ENCODE peak calls at places on chromosome 22, in four cellular contexts. One of them, this sample, is unnamed. For H3K4me1, the result is how much of the 10 kb centered on the place peaks cover.

GRCh38 chr22:48491451-48491941 is 1336.2 kb downstream of the BRD1 start:
- DNase-seq in PC-9: no peak
- DNase-seq in hepatocyte: peak
- DNase-seq in MM.1S: peak
- DNase-seq in this sample: no peak

GRCh38 chr22:36462475-36462790 is 19.0 kb downstream of the TXN2 start:
- DNase-seq in PC-9: no peak
- DNase-seq in hepatocyte: no peak
- DNase-seq in MM.1S: no peak
- DNase-seq in this sample: no peak

GRCh38 chr22:31491218-31491962 is 1.7 kb upstream of the EIF4ENIF1 start:
- DNase-seq in hepatocyte: no peak
- DNase-seq in MM.1S: no peak
- DNase-seq in PC-9: no peak
- DNase-seq in this sample: no peak

GRCh38 chr22:25358421-25359170 is 139.2 kb downstream of the CRYBB2 start:
- DNase-seq in hepatocyte: no peak
- DNase-seq in MM.1S: no peak
- DNase-seq in PC-9: no peak
- DNase-seq in this sample: no peak

GRCh38 chr22:23484651-23485050 is 95.4 kb downstream of the IGLL1 start:
- DNase-seq in PC-9: no peak
- DNase-seq in MM.1S: no peak
- DNase-seq in hepatocyte: no peak
- DNase-seq in this sample: no peak

GRCh38 chr22:22576244-22576988 is 17.4 kb upstream of the PRAME start:
- DNase-seq in hepatocyte: peak
- DNase-seq in PC-9: peak
- DNase-seq in MM.1S: peak
- DNase-seq in this sample: no peak

GRCh38 chr22:36386900-36387663 is 685 bp downstream of the MYH9 start:
- DNase-seq in PC-9: no peak
- DNase-seq in hepatocyte: peak
- DNase-seq in MM.1S: peak
- DNase-seq in this sample: peak

GRCh38 chr22:24140357-24140756 is 40.9 kb upstream of the SUSD2 start:
- DNase-seq in hepatocyte: no peak
- DNase-seq in PC-9: no peak
- DNase-seq in MM.1S: no peak
- DNase-seq in this sample: no peak

GRCh38 chr22:23072911-23073491 is 2.7 kb downstream of the GNAZ start:
- DNase-seq in MM.1S: no peak
- DNase-seq in PC-9: no peak
- DNase-seq in hepatocyte: no peak
- DNase-seq in this sample: peak

GRCh38 chr22:41831383-41831782 is 1.5 kb upstream of the SREBF2 start:
- DNase-seq in hepatocyte: no peak
- DNase-seq in PC-9: no peak
- DNase-seq in MM.1S: peak
- DNase-seq in this sample: no peak

GRCh38 chr22:29635734-29636357 is 32.4 kb downstream of the NF2 start:
- DNase-seq in PC-9: no peak
- DNase-seq in hepatocyte: peak
- DNase-seq in MM.1S: peak
- DNase-seq in this sample: no peak

GRCh38 chr22:41739576-41739975 is 40.3 kb downstream of the MEI1 start:
- DNase-seq in PC-9: no peak
- DNase-seq in hepatocyte: no peak
- DNase-seq in MM.1S: no peak
- DNase-seq in this sample: no peak

GRCh38 chr22:20234314-20234682 is 33.8 kb downstream of the RTN4R start:
- DNase-seq in MM.1S: no peak
- DNase-seq in PC-9: no peak
- DNase-seq in hepatocyte: no peak
- DNase-seq in this sample: no peak

GRCh38 chr22:20232237-20232598 is 35.9 kb downstream of the RTN4R start:
- DNase-seq in MM.1S: no peak
- DNase-seq in hepatocyte: no peak
- DNase-seq in PC-9: no peak
- DNase-seq in this sample: no peak

GRCh38 chr22:20233351-20234313 is 34.5 kb downstream of the RTN4R start:
- DNase-seq in hepatocyte: no peak
- DNase-seq in MM.1S: no peak
- DNase-seq in PC-9: no peak
- DNase-seq in this sample: no peak

GRCh38 chr22:20231499-20232236 is 36.5 kb downstream of the RTN4R start:
- DNase-seq in MM.1S: no peak
- DNase-seq in PC-9: no peak
- DNase-seq in hepatocyte: no peak
- DNase-seq in this sample: no peak

GRCh38 chr22:20232781-20233180 is 35.3 kb downstream of the RTN4R start:
- DNase-seq in hepatocyte: no peak
- DNase-seq in PC-9: no peak
- DNase-seq in MM.1S: no peak
- DNase-seq in this sample: no peak
- H3K4me1 ChIP-seq in hepatocyte: under half
- H3K4me1 ChIP-seq in PC-9: under half
- H3K4me1 ChIP-seq in MM.1S: under half
- H3K4me1 ChIP-seq in this sample: under half

GRCh38 chr22:37499789-37500188 is 13.6 kb upstream of the MFNG start:
- DNase-seq in MM.1S: no peak
- DNase-seq in PC-9: no peak
- DNase-seq in hepatocyte: no peak
- DNase-seq in this sample: no peak

GRCh38 chr22:37501176-37501609 is 15.0 kb upstream of the MFNG start:
- DNase-seq in hepatocyte: no peak
- DNase-seq in PC-9: no peak
- DNase-seq in MM.1S: no peak
- DNase-seq in this sample: peak

GRCh38 chr22:37498289-37498909 is 12.2 kb upstream of the MFNG start:
- DNase-seq in MM.1S: peak
- DNase-seq in PC-9: no peak
- DNase-seq in hepatocyte: peak
- DNase-seq in this sample: peak

GRCh38 chr22:37500745-37501144 is 14.6 kb upstream of the MFNG start:
- DNase-seq in hepatocyte: no peak
- DNase-seq in PC-9: no peak
- DNase-seq in MM.1S: no peak
- DNase-seq in this sample: no peak

GRCh38 chr22:37499006-37499707 is 13.0 kb upstream of the MFNG start:
- DNase-seq in MM.1S: peak
- DNase-seq in hepatocyte: no peak
- DNase-seq in PC-9: no peak
- DNase-seq in this sample: no peak
- H3K4me1 ChIP-seq in MM.1S: under half
- H3K4me1 ChIP-seq in hepatocyte: under half
- H3K4me1 ChIP-seq in PC-9: under half
- H3K4me1 ChIP-seq in this sample: half or more

GRCh38 chr22:42879371-42880021 is 22.4 kb upstream of the ARFGAP3 start:
- DNase-seq in MM.1S: no peak
- DNase-seq in PC-9: no peak
- DNase-seq in hepatocyte: no peak
- DNase-seq in this sample: no peak
- H3K4me1 ChIP-seq in MM.1S: under half
- H3K4me1 ChIP-seq in PC-9: under half
- H3K4me1 ChIP-seq in hepatocyte: under half
- H3K4me1 ChIP-seq in this sample: under half

GRCh38 chr22:44305455-44305854 is 7.3 kb downstream of the SHISAL1 start:
- DNase-seq in MM.1S: no peak
- DNase-seq in PC-9: no peak
- DNase-seq in hepatocyte: no peak
- DNase-seq in this sample: no peak
- H3K4me1 ChIP-seq in MM.1S: under half
- H3K4me1 ChIP-seq in PC-9: under half
- H3K4me1 ChIP-seq in hepatocyte: under half
- H3K4me1 ChIP-seq in this sample: under half

DNA sequence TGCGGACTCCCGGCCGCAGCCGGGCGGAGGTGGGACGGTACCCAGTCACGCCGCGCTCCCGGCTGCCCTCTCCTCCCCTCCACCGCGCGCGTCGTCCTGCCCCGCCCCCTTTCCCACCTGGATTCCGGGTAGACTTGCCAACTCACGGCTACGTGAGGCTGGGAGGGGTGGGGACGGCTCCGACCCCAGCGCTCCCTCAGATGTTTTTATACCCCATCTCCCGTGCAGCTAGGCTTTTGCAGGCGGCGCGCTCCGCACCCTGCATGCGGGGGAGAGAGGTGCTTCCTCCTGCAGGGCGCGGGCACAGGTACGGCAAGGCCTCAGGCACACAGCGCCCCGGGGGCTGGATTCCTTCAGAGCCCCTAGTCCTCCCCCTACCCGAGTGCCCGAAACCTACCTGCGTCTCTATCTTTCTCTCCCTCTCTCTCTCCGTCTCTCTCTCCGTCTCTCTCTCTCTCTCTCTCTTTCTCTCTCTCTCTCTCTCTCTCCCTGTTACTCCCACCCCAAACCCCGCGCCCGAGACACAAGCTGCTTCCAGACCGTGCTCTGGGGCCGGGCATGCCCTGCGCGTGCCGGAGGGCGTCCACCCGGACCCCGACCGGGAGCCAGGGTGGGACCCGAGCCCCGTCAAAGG is 1.9 kb downstream of the PDGFB start:
- DNase-seq in PC-9: peak
- DNase-seq in hepatocyte: peak
- DNase-seq in MM.1S: peak
- DNase-seq in this sample: no peak
- H3K4me1 ChIP-seq in PC-9: under half
- H3K4me1 ChIP-seq in hepatocyte: under half
- H3K4me1 ChIP-seq in MM.1S: under half
- H3K4me1 ChIP-seq in this sample: half or more

DNA sequence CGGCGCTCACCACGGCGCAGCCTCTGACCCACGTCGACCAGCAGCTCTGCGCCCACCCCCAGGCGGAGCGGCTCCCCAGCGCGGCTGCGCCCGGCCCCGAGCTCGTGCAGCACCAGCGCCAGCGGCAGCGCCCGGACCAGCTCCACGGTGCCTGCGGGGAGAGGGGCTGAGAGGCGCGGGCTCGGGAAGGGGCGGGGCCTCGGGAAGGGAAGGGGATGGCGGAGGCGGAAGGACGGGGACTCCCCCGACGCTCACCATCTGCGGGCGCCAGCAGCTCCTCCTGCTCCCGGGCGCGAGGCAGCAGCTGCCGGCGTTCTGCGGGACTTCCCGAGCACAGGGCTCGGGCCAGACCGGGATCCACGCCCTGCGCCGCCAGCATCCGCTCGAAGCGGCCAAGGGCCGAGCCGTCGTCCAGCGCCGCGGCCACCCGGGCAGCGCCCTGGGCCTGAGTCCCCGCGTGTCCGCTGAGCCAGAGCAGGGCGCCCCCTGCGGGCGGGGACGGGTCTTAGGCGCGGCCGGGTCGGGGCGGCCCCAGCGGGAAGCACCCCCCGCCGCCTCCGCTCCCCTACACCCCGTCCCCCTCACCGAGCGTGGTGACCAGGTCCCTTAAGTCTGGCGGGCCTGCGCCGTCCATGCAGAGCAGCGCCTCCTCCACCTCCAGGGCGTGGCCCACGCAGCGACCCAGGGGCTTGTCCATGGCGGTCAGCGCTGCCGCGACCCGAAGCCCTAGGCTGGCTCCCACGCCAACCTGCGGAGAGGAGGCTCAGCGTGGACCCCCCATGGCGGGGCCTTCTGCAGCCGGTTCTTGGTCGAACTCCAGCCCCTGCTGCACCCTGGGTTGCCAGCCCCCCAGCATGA is 822 bp upstream of the SCO2 start:
- DNase-seq in PC-9: peak
- DNase-seq in hepatocyte: peak
- DNase-seq in MM.1S: peak
- DNase-seq in this sample: peak
- H3K4me1 ChIP-seq in PC-9: under half
- H3K4me1 ChIP-seq in hepatocyte: under half
- H3K4me1 ChIP-seq in MM.1S: under half
- H3K4me1 ChIP-seq in this sample: under half

GRCh38 chr22:17846326-17846992 is 72.2 kb upstream of the BID start:
- DNase-seq in PC-9: no peak
- DNase-seq in hepatocyte: no peak
- DNase-seq in MM.1S: no peak
- DNase-seq in this sample: no peak
- H3K4me1 ChIP-seq in PC-9: under half
- H3K4me1 ChIP-seq in hepatocyte: under half
- H3K4me1 ChIP-seq in MM.1S: under half
- H3K4me1 ChIP-seq in this sample: under half

GRCh38 chr22:47257566-47257965 is 495.1 kb downstream of the TBC1D22A start:
- DNase-seq in hepatocyte: no peak
- DNase-seq in MM.1S: no peak
- DNase-seq in PC-9: no peak
- DNase-seq in this sample: no peak
- H3K4me1 ChIP-seq in hepatocyte: under half
- H3K4me1 ChIP-seq in MM.1S: under half
- H3K4me1 ChIP-seq in PC-9: under half
- H3K4me1 ChIP-seq in this sample: under half

GRCh38 chr22:50503475-50504145 is 3.9 kb downstream of the LMF2 start:
- DNase-seq in hepatocyte: peak
- DNase-seq in PC-9: no peak
- DNase-seq in MM.1S: no peak
- DNase-seq in this sample: peak
- H3K4me1 ChIP-seq in hepatocyte: under half
- H3K4me1 ChIP-seq in PC-9: under half
- H3K4me1 ChIP-seq in MM.1S: under half
- H3K4me1 ChIP-seq in this sample: under half

DNA sequence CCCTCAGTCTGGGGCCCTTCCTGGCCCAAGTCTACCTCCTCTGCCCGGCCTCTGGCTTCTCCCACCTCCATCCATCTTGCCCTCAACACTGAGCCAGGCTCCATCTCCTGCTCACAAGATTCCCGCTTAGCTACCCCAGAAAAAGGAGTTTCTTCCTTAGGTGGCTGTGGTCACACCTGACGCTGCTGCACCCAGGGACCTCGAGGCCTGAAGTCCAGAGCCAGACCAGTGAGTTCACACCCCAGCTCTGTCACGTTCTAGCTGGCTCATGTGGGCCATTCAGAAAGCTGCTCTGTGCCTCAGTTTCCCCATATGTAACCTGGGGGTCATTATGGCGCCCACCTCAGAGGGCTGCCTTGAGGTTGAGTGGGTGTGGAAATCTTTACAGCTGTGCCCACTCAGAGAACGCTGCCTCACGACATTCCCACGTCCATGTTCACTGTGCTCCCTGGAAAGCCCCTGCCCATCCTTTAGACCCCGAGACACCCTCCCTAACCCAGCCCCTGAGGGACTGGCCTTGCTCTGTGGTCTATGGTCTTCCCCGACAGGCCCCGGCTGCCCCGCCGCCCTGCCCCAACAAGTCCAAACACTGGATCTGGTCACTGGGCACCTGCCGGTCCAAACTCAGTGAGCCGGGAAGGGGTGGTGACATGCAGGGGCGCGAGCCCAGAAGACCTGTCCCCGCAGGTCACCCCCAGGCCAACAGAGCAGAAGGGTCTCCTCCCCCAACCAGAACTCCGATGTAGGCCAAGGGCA is 9.8 kb downstream of the PLXNB2 start:
- DNase-seq in hepatocyte: no peak
- DNase-seq in PC-9: no peak
- DNase-seq in MM.1S: no peak
- DNase-seq in this sample: no peak
- H3K4me1 ChIP-seq in hepatocyte: half or more
- H3K4me1 ChIP-seq in PC-9: half or more
- H3K4me1 ChIP-seq in MM.1S: under half
- H3K4me1 ChIP-seq in this sample: half or more